ENCODE peak calls at places on chromosomes 2 and 18, in four cellular contexts. One of them, this sample, is unnamed.
A peak's percentile ranks its signal among the peaks of the same experiment; 100 is the strongest.

GRCh38 chr2:23541453-23542334 is 156.7 kb downstream of the KLHL29 start:
- DNase-seq in body of pancreas: no peak
- DNase-seq in iPS DF 19.7: no peak
- DNase-seq in right cardiac atrium: peak; percentile 74
- DNase-seq in this sample: peak; percentile 20

GRCh38 chr2:65050931-65051330 is 5.3 kb upstream of the CEP68 start:
- DNase-seq in body of pancreas: no peak
- DNase-seq in iPS DF 19.7: no peak
- DNase-seq in right cardiac atrium: no peak
- DNase-seq in this sample: no peak

GRCh38 chr2:189096769-189097447 is 82.7 kb downstream of the COL5A2 start:
- DNase-seq in body of pancreas: no peak
- DNase-seq in iPS DF 19.7: no peak
- DNase-seq in right cardiac atrium: no peak
- DNase-seq in this sample: no peak

GRCh38 chr2:100865819-100866462 is 46.0 kb downstream of the NPAS2 start:
- DNase-seq in body of pancreas: no peak
- DNase-seq in iPS DF 19.7: no peak
- DNase-seq in right cardiac atrium: no peak
- DNase-seq in this sample: no peak

GRCh38 chr2:54570925-54571694 is 115.0 kb downstream of the SPTBN1 start:
- DNase-seq in body of pancreas: peak; percentile 47
- DNase-seq in iPS DF 19.7: no peak
- DNase-seq in right cardiac atrium: peak; percentile 61
- DNase-seq in this sample: peak; percentile 97

GRCh38 chr18:4582677-4583076 is 127.6 kb upstream of the DLGAP1 start:
- DNase-seq in body of pancreas: no peak
- DNase-seq in iPS DF 19.7: no peak
- DNase-seq in right cardiac atrium: no peak
- DNase-seq in this sample: no peak

GRCh38 chr2:232436381-232437129 is 19.4 kb upstream of the ALPI start:
- DNase-seq in body of pancreas: no peak
- DNase-seq in iPS DF 19.7: no peak
- DNase-seq in right cardiac atrium: peak; percentile 7
- DNase-seq in this sample: no peak

GRCh38 chr2:182548031-182548950 is 121.5 kb upstream of the PDE1A start:
- DNase-seq in body of pancreas: no peak
- DNase-seq in iPS DF 19.7: no peak
- DNase-seq in right cardiac atrium: no peak
- DNase-seq in this sample: no peak

GRCh38 chr2:217695033-217695520 is 307.7 kb downstream of the TNS1 start:
- DNase-seq in body of pancreas: no peak
- DNase-seq in iPS DF 19.7: no peak
- DNase-seq in right cardiac atrium: no peak
- DNase-seq in this sample: no peak

GRCh38 chr2:43010428-43011141 is 215.8 kb downstream of the ZFP36L2 start:
- DNase-seq in body of pancreas: no peak
- DNase-seq in iPS DF 19.7: no peak
- DNase-seq in right cardiac atrium: no peak
- DNase-seq in this sample: peak; percentile 67

GRCh38 chr18:23966909-23967308 is 47.6 kb upstream of the TTC39C start:
- DNase-seq in body of pancreas: peak; percentile 60
- DNase-seq in iPS DF 19.7: no peak
- DNase-seq in right cardiac atrium: no peak
- DNase-seq in this sample: no peak

GRCh38 chr18:48607049-48607984 is 68.5 kb downstream of the CTIF start:
- DNase-seq in body of pancreas: peak; percentile 36
- DNase-seq in iPS DF 19.7: no peak
- DNase-seq in right cardiac atrium: peak; percentile 81
- DNase-seq in this sample: peak; percentile 27

GRCh38 chr2:46352621-46353020 is 55.4 kb downstream of the EPAS1 start:
- DNase-seq in body of pancreas: no peak
- DNase-seq in iPS DF 19.7: no peak
- DNase-seq in right cardiac atrium: peak; percentile 66
- DNase-seq in this sample: peak; percentile 61

GRCh38 chr2:233006648-233007047 is 6.4 kb downstream of the NGEF start:
- DNase-seq in body of pancreas: no peak
- DNase-seq in iPS DF 19.7: no peak
- DNase-seq in right cardiac atrium: no peak
- DNase-seq in this sample: no peak

GRCh38 chr18:80022613-80023012 is 11.6 kb upstream of the RBFA start:
- DNase-seq in body of pancreas: no peak
- DNase-seq in iPS DF 19.7: no peak
- DNase-seq in right cardiac atrium: no peak
- DNase-seq in this sample: peak; percentile 47

GRCh38 chr2:191637182-191638078 is 40.5 kb upstream of the NABP1 start:
- DNase-seq in body of pancreas: no peak
- DNase-seq in iPS DF 19.7: no peak
- DNase-seq in right cardiac atrium: no peak
- DNase-seq in this sample: peak; percentile 33

GRCh38 chr2:100718065-100718570 is 101.8 kb upstream of the NPAS2 start:
- DNase-seq in body of pancreas: no peak
- DNase-seq in iPS DF 19.7: no peak
- DNase-seq in right cardiac atrium: no peak
- DNase-seq in this sample: no peak

GRCh38 chr18:3321133-3321812 is 59.3 kb downstream of the MYL12B start:
- DNase-seq in body of pancreas: no peak
- DNase-seq in iPS DF 19.7: no peak
- DNase-seq in right cardiac atrium: no peak
- DNase-seq in this sample: no peak

GRCh38 chr2:233384017-233384416 is 29.7 kb downstream of the DGKD start:
- DNase-seq in body of pancreas: no peak
- DNase-seq in iPS DF 19.7: no peak
- DNase-seq in right cardiac atrium: no peak
- DNase-seq in this sample: peak; percentile 35

GRCh38 chr18:26159353-26159752 is 25.7 kb downstream of the PSMA8 start:
- DNase-seq in body of pancreas: no peak
- DNase-seq in iPS DF 19.7: no peak
- DNase-seq in right cardiac atrium: no peak
- DNase-seq in this sample: peak; percentile 4

GRCh38 chr2:37561615-37562569 is 109.5 kb downstream of the CDC42EP3 start:
- DNase-seq in body of pancreas: no peak
- DNase-seq in iPS DF 19.7: peak; percentile 40
- DNase-seq in right cardiac atrium: no peak
- DNase-seq in this sample: peak; percentile 91

GRCh38 chr2:208466133-208466919 is 59.7 kb downstream of the PTH2R start:
- DNase-seq in body of pancreas: peak; percentile 40
- DNase-seq in iPS DF 19.7: peak; percentile 5
- DNase-seq in right cardiac atrium: no peak
- DNase-seq in this sample: peak; percentile 70

GRCh38 chr2:135052997-135053474 is 944 bp downstream of the RAB3GAP1 start:
- DNase-seq in body of pancreas: peak; percentile 12
- DNase-seq in iPS DF 19.7: no peak
- DNase-seq in right cardiac atrium: no peak
- DNase-seq in this sample: no peak

GRCh38 chr2:106065983-106066826 is 127.9 kb downstream of the UXS1 start:
- DNase-seq in body of pancreas: no peak
- DNase-seq in iPS DF 19.7: peak; percentile 45
- DNase-seq in right cardiac atrium: peak; percentile 51
- DNase-seq in this sample: no peak

GRCh38 chr18:67776929-67777328 is 260.4 kb upstream of the DSEL start:
- DNase-seq in body of pancreas: no peak
- DNase-seq in iPS DF 19.7: no peak
- DNase-seq in right cardiac atrium: no peak
- DNase-seq in this sample: no peak

GRCh38 chr2:204019572-204020501 is 83.3 kb downstream of the ICOS start:
- DNase-seq in body of pancreas: no peak
- DNase-seq in iPS DF 19.7: no peak
- DNase-seq in right cardiac atrium: no peak
- DNase-seq in this sample: no peak

GRCh38 chr2:23900927-23901322 is 26.0 kb downstream of the ATAD2B start:
- DNase-seq in body of pancreas: peak; percentile 19
- DNase-seq in iPS DF 19.7: no peak
- DNase-seq in right cardiac atrium: no peak
- DNase-seq in this sample: peak; percentile 81

GRCh38 chr2:16763493-16763899 is 97.9 kb upstream of the CYRIA start:
- DNase-seq in body of pancreas: no peak
- DNase-seq in iPS DF 19.7: no peak
- DNase-seq in right cardiac atrium: no peak
- DNase-seq in this sample: peak; percentile 60

GRCh38 chr2:15643209-15643500 is 51.5 kb downstream of the DDX1 start:
- DNase-seq in body of pancreas: no peak
- DNase-seq in iPS DF 19.7: no peak
- DNase-seq in right cardiac atrium: no peak
- DNase-seq in this sample: no peak

GRCh38 chr2:44244135-44244871 is 31.0 kb upstream of the SLC3A1 start:
- DNase-seq in body of pancreas: peak; percentile 89
- DNase-seq in iPS DF 19.7: no peak
- DNase-seq in right cardiac atrium: peak; percentile 78
- DNase-seq in this sample: peak; percentile 82

GRCh38 chr2:177692042-177692823 is 299.7 kb downstream of the AGPS start:
- DNase-seq in body of pancreas: no peak
- DNase-seq in iPS DF 19.7: no peak
- DNase-seq in right cardiac atrium: no peak
- DNase-seq in this sample: no peak

GRCh38 chr18:50154420-50154819 is 40.5 kb downstream of the MYO5B start:
- DNase-seq in body of pancreas: no peak
- DNase-seq in iPS DF 19.7: no peak
- DNase-seq in right cardiac atrium: no peak
- DNase-seq in this sample: no peak

GRCh38 chr2:221844187-221844586 is 272.1 kb upstream of the EPHA4 start:
- DNase-seq in body of pancreas: no peak
- DNase-seq in iPS DF 19.7: no peak
- DNase-seq in right cardiac atrium: no peak
- DNase-seq in this sample: no peak

GRCh38 chr2:99877963-99878362 is 264.4 kb downstream of the AFF3 start:
- DNase-seq in body of pancreas: no peak
- DNase-seq in iPS DF 19.7: no peak
- DNase-seq in right cardiac atrium: no peak
- DNase-seq in this sample: peak; percentile 37